ENCODE peak calls at places on chromosome 22, in six cellular contexts. S is body of pancreas, G is prostate gland, X is IMR-90, L is brain microvascular endothelial cell, J is dorsolateral prefrontal cortex. T is an unnamed sample.

GRCh38 chr22:43303751-43304150 is 39.4 kb downstream of the SCUBE1 start:
- DNase-seq in L (no peak), X (no peak), J (no peak), S (no peak), G (no peak), T (no peak)

GRCh38 chr22:39432361-39432811 is 24.4 kb upstream of the MGAT3 start:
- DNase-seq in G (no peak), X (no peak), L (no peak), J (no peak), S (no peak), T (no peak)

GRCh38 chr22:40182231-40182835 is 4.6 kb downstream of the TNRC6B start:
- DNase-seq in J (no peak), X (no peak), G (no peak), L (no peak), S (no peak), T (peak; percentile 46)

GRCh38 chr22:48850658-48851287 is 976.9 kb downstream of the BRD1 start:
- DNase-seq in G (no peak), S (no peak), J (no peak), X (no peak), L (no peak), T (no peak)

GRCh38 chr22:17734197-17734596 is 40.1 kb downstream of the BID start:
- DNase-seq in S (no peak), X (peak; percentile 87), J (no peak), L (peak; percentile 64), G (no peak), T (peak; percentile 57)

GRCh38 chr22:22410121-22410520 is 98.4 kb downstream of the ZNF280B start:
- DNase-seq in G (no peak), L (no peak), S (peak; percentile 12), X (no peak), J (no peak), T (no peak)

GRCh38 chr22:35477911-35478582 is 62.6 kb upstream of the RASD2 start:
- DNase-seq in G (peak; percentile 94), L (peak; percentile 23), J (no peak), X (peak; percentile 91), S (peak; percentile 27), T (peak; percentile 86)

GRCh38 chr22:46783721-46784120 is 21.3 kb downstream of the TBC1D22A start:
- DNase-seq in X (peak; percentile 14), S (no peak), L (no peak), G (no peak), J (no peak), T (no peak)

GRCh38 chr22:27576815-27577564 is 224.6 kb downstream of the MN1 start:
- DNase-seq in X (peak; percentile 70), S (no peak), J (no peak), G (no peak), L (peak; percentile 92), T (no peak)

GRCh38 chr22:35552846-35553245 is 12.2 kb downstream of the RASD2 start:
- DNase-seq in G (no peak), L (no peak), S (no peak), J (no peak), X (no peak), T (no peak)

GRCh38 chr22:36417281-36417686 is 29.5 kb upstream of the MYH9 start:
- DNase-seq in J (no peak), G (peak; percentile 30), L (no peak), X (peak; percentile 73), S (peak; percentile 94), T (peak; percentile 65)

GRCh38 chr22:27686534-27686933 is 115.0 kb downstream of the MN1 start:
- DNase-seq in G (no peak), S (peak; percentile 68), L (peak; percentile 95), X (peak; percentile 85), J (peak; percentile 91), T (peak; percentile 64)

GRCh38 chr22:37068859-37069258 is 17.3 kb downstream of the KCTD17 start:
- DNase-seq in X (no peak), G (no peak), S (no peak), L (no peak), J (no peak), T (no peak)

GRCh38 chr22:47203554-47203991 is 441.1 kb downstream of the TBC1D22A start:
- DNase-seq in S (no peak), L (no peak), J (no peak), G (no peak), X (no peak), T (no peak)

GRCh38 chr22:36325163-36326031 is 62.4 kb downstream of the MYH9 start:
- DNase-seq in L (peak; percentile 75), J (no peak), G (peak; percentile 95), X (peak; percentile 86), S (no peak), T (peak; percentile 82)

GRCh38 chr22:49278357-49278756 is 549.3 kb downstream of the BRD1 start:
- DNase-seq in S (no peak), J (no peak), G (no peak), X (no peak), L (no peak), T (no peak)

DNA sequence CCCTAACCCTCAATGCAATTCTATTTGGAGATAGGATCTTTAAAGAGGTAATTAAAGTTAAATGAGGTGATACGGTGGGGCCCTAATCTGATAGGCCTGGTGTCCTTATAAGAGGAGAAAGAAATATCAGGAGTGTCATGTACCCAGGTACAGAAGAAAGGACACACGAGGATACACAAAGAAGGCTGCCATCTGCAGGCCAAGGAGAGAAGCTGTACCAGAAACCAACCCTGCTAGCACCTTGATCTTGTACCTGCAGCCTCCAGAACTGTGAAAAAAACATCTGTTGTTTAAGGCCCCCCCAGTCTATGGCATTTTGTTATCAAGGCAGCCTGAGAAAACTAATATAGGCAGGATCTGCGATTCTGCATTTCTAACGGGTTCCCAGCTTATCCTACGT is 44.2 kb downstream of the FBXO7 start:
- DNase-seq in X (no peak), G (no peak), L (no peak), J (no peak), S (no peak), T (no peak)
- TF ChIP-seq CTCF in X (no peak), G (no peak), L (peak; percentile 55), J (peak; percentile 8), S (no peak), T (peak; percentile 49)

DNA sequence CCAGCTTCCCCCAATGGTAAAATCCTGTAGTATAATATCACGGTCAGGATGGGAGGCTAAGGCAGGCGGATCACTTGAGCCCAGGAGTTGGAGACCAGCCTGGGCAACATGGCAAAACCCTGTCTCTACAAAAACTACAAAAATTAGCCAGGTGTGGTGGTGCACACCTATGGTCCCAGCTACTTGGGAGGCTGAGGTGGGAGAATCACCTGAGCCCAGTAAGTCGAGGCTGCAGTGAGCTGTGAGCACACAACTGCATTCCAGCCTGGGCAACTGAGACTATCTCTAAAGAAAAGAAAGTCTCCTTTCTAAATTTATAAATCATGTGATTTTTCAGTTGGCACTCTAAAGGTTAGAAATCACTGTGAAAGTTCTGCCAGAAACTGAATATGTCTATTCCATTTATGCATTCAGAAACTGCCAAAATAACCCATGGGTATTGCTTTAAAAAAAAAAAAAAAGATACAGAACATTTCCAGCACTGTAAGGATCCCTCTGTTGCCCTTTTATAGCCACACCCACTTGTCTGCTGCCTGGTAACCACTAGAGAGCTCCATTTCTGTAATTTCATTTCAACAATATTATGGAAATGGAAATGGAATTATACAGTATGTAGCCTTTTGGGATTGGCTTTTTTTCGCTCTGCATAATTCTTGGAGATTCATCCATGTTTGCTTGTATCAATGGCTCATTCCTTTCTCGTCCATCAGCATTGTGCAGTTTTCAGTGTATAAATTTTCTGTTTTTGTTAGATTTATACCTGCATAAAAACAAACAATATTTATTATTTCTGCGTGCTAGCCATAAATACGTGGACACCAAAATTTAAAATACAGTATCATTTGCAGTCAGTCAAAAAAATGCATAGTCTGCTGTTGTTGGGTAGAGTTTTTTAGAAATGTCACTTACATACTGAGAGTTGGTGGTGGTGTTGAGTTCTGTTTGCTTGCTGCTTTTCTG is 9.4 kb downstream of the CDC45 start:
- DNase-seq in X (peak; percentile 23), L (peak; percentile 9), S (peak; percentile 30), J (no peak), G (no peak), T (no peak)
- TF ChIP-seq CTCF in X (peak; percentile 12), L (peak; percentile 36), S (no peak), J (no peak), G (no peak), T (no peak)

GRCh38 chr22:20238567-20239062 is 29.5 kb downstream of the RTN4R start:
- DNase-seq in X (no peak), J (no peak), L (no peak), G (peak; percentile 33), S (peak; percentile 79), T (no peak)
- TF ChIP-seq CTCF in X (peak; percentile 25), J (peak; percentile 38), L (peak; percentile 65), G (peak; percentile 14), S (peak; percentile 58), T (peak; percentile 73)

DNA sequence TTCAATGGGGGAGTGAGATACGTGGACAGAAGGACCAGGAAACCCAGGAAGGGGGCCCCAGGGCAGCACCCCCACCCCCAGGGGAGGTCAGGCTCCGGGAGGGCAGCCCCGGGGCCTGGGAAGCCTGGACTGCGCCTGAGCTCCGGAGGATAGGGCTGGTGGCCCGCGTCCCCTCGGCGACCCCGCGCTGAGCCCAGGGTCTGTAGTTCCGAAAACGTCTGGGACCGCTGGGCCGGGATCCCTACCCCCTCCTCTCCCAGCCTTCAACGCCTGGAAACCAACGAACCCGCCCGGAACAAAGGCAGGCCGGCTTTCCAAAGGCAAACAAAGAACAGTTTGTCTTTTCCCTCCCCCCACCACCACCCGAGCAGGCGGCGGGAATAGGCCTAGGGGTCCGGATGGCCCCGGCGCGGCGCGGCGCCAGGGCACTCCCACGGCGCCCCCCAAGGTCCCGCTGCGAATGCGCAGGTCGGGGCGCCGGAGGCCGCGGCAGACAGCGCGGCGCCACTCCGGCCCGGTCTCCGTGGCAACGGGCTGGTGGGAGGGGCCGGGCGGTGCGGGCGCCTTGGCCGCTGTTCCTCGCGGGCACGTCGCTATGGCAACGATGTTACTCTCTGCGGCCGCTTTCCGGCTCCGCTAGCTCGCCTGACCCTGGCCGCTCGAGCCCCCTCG is 58.5 kb downstream of the IGLL1 start:
- DNase-seq in J (peak; percentile 93), G (peak; percentile 94), S (peak; percentile 95), L (peak; percentile 74), X (peak; percentile 75), T (peak; percentile 92)
- TF ChIP-seq CTCF in J (no peak), G (no peak), S (no peak), L (no peak), X (peak; percentile 16), T (peak; percentile 65)

DNA sequence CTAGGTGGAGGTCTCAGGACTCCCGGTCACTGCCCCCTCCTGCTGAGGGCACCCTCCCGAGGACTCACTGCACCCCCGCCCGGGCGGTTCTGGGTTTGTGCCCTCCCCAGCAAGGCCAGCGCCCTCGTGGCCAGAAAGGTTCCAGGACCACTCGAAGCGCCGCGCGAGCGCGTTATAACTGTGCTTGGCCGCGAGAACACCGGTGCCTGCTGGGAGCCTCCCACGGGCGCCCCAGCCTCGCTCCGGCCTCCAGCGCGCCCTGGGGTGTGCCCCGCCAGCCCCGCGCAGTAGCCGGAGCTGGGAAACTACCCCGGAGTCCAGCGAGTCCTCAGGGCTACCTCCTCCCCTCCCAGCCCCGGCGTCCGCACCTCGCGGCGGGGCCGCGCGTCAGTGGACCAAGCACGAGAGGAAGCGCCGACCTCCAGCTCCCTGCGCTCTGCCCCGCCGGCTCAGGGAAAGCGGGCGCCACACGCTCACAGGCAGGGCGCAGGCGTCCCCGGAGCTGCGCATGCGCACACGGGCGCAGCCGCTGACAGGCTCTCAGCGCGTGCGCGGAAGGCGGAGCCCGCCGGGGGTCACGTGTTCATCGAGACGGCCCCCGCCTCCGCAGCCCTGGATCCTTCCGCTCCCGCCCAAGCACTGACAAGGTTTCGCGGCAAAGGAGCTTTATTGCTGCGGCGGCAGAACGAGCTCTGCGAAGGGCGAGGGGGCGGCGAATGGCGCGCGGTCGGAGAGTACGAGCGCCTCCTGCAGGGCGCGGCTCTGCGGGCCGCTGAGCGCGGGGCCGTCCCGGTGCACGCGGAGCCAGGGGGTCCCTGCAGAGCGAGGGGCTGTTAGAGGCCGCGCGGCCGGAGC is at the start of gene SCO2:
- DNase-seq in G (peak; percentile 97), L (peak; percentile 95), J (peak; percentile 91), S (peak; percentile 98), X (peak; percentile 97), T (peak; percentile 94)
- TF ChIP-seq CTCF in G (no peak), L (peak; percentile 48), J (peak; percentile 38), S (peak; percentile 26), X (peak; percentile 63), T (peak; percentile 61)

GRCh38 chr22:38223289-38223960 is 21.6 kb downstream of the MAFF start:
- DNase-seq in G (no peak), J (no peak), S (no peak), L (no peak), X (no peak), T (no peak)
- TF ChIP-seq CTCF in G (no peak), J (no peak), S (no peak), L (no peak), X (no peak), T (peak; percentile 41)

T was measured in HFFc6.